ENCODE peak calls at places on chromosome 10, in six cellular contexts. B, H, O, V, A and W are unnamed samples.
A peak's percentile ranks its signal among the peaks of the same experiment; 100 is the strongest.

GRCh38 chr10:88293073-88293472 is 290.0 kb downstream of the RNLS start:
- DNase-seq in A (no peak), V (no peak), O (no peak), H (no peak), B (no peak), W (no peak)

GRCh38 chr10:21194510-21194993 is 297.4 kb upstream of the NEBL start:
- DNase-seq in H (peak; percentile 31), V (no peak), A (peak; percentile 33), O (peak; percentile 34), B (no peak), W (no peak)

GRCh38 chr10:102674566-102674965 is 30.3 kb downstream of the TRIM8 start:
- DNase-seq in A (no peak), O (peak; percentile 52), H (peak; percentile 53), V (no peak), B (no peak), W (no peak)

GRCh38 chr10:117254338-117254737 is 13.4 kb downstream of the SLC18A2 start:
- DNase-seq in A (peak; percentile 3), B (no peak), V (no peak), H (no peak), O (no peak), W (no peak)

GRCh38 chr10:62306663-62307062 is 38.0 kb upstream of the RTKN2 start:
- DNase-seq in B (no peak), H (no peak), A (no peak), V (no peak), O (no peak), W (peak; percentile 11)

GRCh38 chr10:131786756-131787605 is 113.8 kb upstream of the PPP2R2D start:
- DNase-seq in V (peak; percentile 67), B (no peak), O (peak; percentile 51), H (no peak), A (peak; percentile 54), W (no peak)

GRCh38 chr10:18601321-18601720 is 50.1 kb downstream of the NSUN6 start:
- DNase-seq in V (no peak), B (no peak), A (no peak), O (no peak), H (no peak), W (no peak)

GRCh38 chr10:86172296-86172695 is 194.3 kb downstream of the GRID1 start:
- DNase-seq in A (no peak), B (no peak), O (no peak), H (no peak), V (no peak), W (no peak)

GRCh38 chr10:79230563-79231249 is 116.6 kb upstream of the PPIF start:
- DNase-seq in O (no peak), V (no peak), H (no peak), A (no peak), B (no peak), W (no peak)

GRCh38 chr10:121188005-121188404 is 336.8 kb downstream of the WDR11 start:
- DNase-seq in A (no peak), H (no peak), B (no peak), O (no peak), V (no peak), W (no peak)

GRCh38 chr10:122258136-122259074 is 12.7 kb upstream of the BTBD16 start:
- DNase-seq in O (no peak), A (no peak), H (no peak), V (peak; percentile 63), B (peak; percentile 62), W (peak; percentile 18)

GRCh38 chr10:56279270-56279669 is 81.8 kb downstream of the ZWINT start:
- DNase-seq in H (no peak), B (no peak), V (no peak), A (no peak), O (no peak), W (no peak)

GRCh38 chr10:75111367-75111905 is at the start of gene SAMD8:
- DNase-seq in V (no peak), A (peak; percentile 97), H (peak; percentile 95), O (peak; percentile 99), B (peak; percentile 99), W (peak; percentile 99)

GRCh38 chr10:69891057-69891617 is 89.4 kb downstream of the COL13A1 start:
- DNase-seq in A (no peak), H (no peak), B (no peak), V (no peak), O (no peak), W (no peak)

GRCh38 chr10:43793714-43794113 is 145.0 kb upstream of the ZNF32 start:
- DNase-seq in B (no peak), A (no peak), H (no peak), O (no peak), V (no peak), W (no peak)

GRCh38 chr10:46028584-46029570 is 1.5 kb downstream of the NCOA4 start:
- DNase-seq in O (peak; percentile 62), B (no peak), V (no peak), H (peak; percentile 95), A (no peak), W (no peak)

GRCh38 chr10:104309980-104310978 is 28.0 kb downstream of the ITPRIP start:
- DNase-seq in A (peak; percentile 66), V (peak; percentile 79), H (no peak), B (peak; percentile 67), O (no peak), W (no peak)

GRCh38 chr10:123507298-123507697 is 158.9 kb upstream of the GPR26 start:
- DNase-seq in A (no peak), B (no peak), V (no peak), O (no peak), H (no peak), W (no peak)

GRCh38 chr10:75303045-75303777 is 67.5 kb upstream of the COMTD1 start:
- DNase-seq in O (no peak), A (no peak), B (no peak), H (no peak), V (no peak), W (no peak)

GRCh38 chr10:100979821-100980272 is 7.5 kb downstream of the MRPL43 start:
- DNase-seq in O (no peak), B (peak; percentile 59), H (no peak), V (peak; percentile 69), A (peak; percentile 23), W (no peak)

GRCh38 chr10:70292016-70292415 is 8.2 kb upstream of the NPFFR1 start:
- DNase-seq in O (no peak), H (no peak), B (no peak), A (no peak), V (no peak), W (no peak)

GRCh38 chr10:21146446-21146789 is 249.3 kb upstream of the NEBL start:
- DNase-seq in B (no peak), V (no peak), H (no peak), A (no peak), O (peak; percentile 20), W (no peak)

GRCh38 chr10:103231047-103231551 is 14.6 kb upstream of the RPEL1 start:
- DNase-seq in O (no peak), B (no peak), H (peak; percentile 95), A (peak; percentile 46), V (no peak), W (no peak)

GRCh38 chr10:81026597-81026996 is 488.9 kb downstream of the SH2D4B start:
- DNase-seq in O (no peak), B (no peak), H (no peak), A (no peak), V (no peak), W (no peak)

DNA sequence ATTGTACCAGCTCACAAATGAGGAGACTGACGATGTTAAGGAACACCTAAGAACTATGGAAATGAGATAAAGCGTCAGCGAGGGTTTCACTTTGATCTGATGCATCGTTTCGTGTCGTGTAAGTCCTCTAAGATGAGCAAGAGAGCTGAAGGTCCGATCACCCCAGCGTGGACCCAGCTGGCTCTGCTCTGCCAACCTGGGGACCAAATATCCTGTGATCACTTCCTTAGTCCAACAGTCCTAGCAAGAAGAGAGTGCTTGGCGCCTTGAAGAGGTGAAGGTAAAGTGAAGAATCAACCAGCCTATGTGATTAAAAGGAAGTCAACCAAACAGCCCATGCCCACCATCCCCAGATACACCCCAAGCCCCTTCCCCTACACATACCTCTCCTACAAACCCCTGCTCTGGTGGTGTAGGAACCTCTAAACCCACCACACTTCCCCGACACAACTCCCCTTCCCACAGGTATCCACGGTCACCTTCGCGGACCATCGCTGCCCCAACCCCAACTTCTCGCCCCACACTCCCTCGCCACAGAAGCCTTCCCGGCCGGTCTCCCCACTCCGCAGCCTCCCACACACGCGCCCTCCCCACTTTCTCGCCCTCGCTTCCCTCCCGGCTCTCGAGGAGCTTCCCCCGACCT is 722 bp downstream of the UPF2 start:
- DNase-seq in B (no peak), O (no peak), V (peak; percentile 81), H (peak; percentile 33), A (no peak), W (peak; percentile 35)
- H3K27ac ChIP-seq in B (peak overlapping the region; percentile 97), O (peak overlapping the region; percentile 99), V (peak overlapping the region; percentile 94), H (peak overlapping the region; percentile 99), A (peak overlapping the region; percentile 96), W (peak overlapping the region; percentile 100)

GRCh38 chr10:29257106-29257783 is 31.6 kb upstream of the LYZL1 start:
- DNase-seq in H (no peak), V (peak; percentile 81), B (peak; percentile 93), O (no peak), A (no peak), W (no peak)
- TF ChIP-seq EP300 in H (no peak), V (no peak), B (no peak), O (no peak), A (no peak), W (no peak)

GRCh38 chr10:118343549-118343948 is 1.4 kb upstream of the FAM204A start:
- DNase-seq in A (no peak), B (no peak), H (no peak), O (no peak), V (no peak), W (no peak)

GRCh38 chr10:118342638-118343020 is 505 bp upstream of the FAM204A start:
- DNase-seq in V (no peak), B (no peak), A (no peak), H (peak; percentile 5), O (no peak), W (no peak)

GRCh38 chr10:118340486-118340885 is 1.6 kb downstream of the FAM204A start:
- DNase-seq in V (no peak), B (no peak), O (no peak), H (no peak), A (no peak), W (no peak)

GRCh38 chr10:118341678-118342637 is at the start of gene FAM204A:
- DNase-seq in O (peak; percentile 97), V (peak; percentile 98), H (peak; percentile 88), B (peak; percentile 96), A (peak; percentile 95), W (peak; percentile 93)

DNA sequence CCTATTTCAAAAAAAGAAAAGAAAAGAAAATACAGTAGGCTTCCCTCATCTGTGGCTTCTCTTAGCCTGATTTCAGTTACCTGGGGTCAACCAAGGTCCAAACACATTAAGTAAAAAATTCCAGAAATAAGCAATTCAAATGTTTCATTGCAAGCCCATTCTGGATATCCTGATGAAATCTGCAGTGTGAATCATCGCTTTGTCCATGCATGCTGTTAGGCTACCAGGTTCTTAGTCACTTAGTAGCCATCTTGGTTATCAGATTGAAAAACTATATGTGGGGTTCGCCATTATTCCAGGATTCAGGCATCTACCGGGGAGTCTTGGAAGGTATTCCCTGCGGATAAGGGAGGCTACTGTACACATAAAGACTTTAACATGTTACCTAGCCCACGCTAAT is 991 bp upstream of the FAM204A start:
- DNase-seq in H (no peak), B (no peak), O (no peak), A (no peak), V (no peak), W (no peak)
- H3K4me3 ChIP-seq in H (no peak overlapping the region), B (no peak overlapping the region), O (no peak overlapping the region), A (no peak overlapping the region), V (no peak overlapping the region), W (no peak overlapping the region)

DNA sequence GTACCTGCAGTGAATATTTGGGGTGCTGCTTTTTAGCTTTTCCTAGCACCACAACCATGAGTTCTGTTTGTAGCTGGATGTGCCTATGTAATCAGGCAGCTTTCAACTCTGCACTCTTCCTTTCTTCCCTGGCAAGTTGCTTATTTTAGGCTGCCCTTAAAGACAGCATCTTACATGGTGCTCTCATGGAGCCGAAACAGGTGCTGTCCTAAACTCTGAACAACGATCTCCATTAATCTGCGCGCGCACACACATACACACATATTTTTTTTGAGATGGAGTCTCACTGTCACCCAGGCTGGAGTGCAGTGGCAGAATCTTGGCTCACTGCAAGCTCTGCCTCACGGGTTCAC is 9.1 kb downstream of the RPS24 start:
- DNase-seq in A (no peak), H (no peak), O (no peak), B (no peak), V (no peak), W (no peak)
- H3K27ac ChIP-seq in A (no peak overlapping the region), H (no peak overlapping the region), O (no peak overlapping the region), B (no peak overlapping the region), V (no peak overlapping the region), W (no peak overlapping the region)